ENCODE peak calls at places on chromosomes 5 and 9, in nine cellular contexts. K is cardiac fibroblast; P is ascending aorta; T is breast epithelium; I is IMR-90; S is CD8-positive, alpha-beta T cell; M is body of pancreas; D is thoracic aorta; H is lung. C is an unnamed sample.

GRCh38 chr9:32742296-32742695 is 41.0 kb upstream of the TMEM215 start:
- DNase-seq in H (no peak), T (no peak), D (no peak), P (no peak), S (no peak), K (no peak), M (no peak), I (peak), C (no peak)

GRCh38 chr5:137617806-137618205 is 118.1 kb downstream of the KLHL3 start:
- DNase-seq in T (no peak), H (no peak), M (no peak), P (peak), S (no peak), K (peak), D (no peak), I (peak), C (no peak)

GRCh38 chr9:16154570-16155078 is 601.8 kb downstream of the CCDC171 start:
- DNase-seq in I (no peak), H (no peak), D (no peak), T (no peak), M (peak), P (peak), K (no peak), S (peak), C (peak)

GRCh38 chr9:113502427-113503008 is 39.0 kb downstream of the RGS3 start:
- DNase-seq in P (no peak), S (no peak), T (no peak), D (no peak), K (no peak), I (no peak), H (no peak), M (no peak), C (no peak)

GRCh38 chr5:79578876-79579275 is 33.4 kb upstream of the TENT2 start:
- DNase-seq in D (no peak), M (no peak), S (no peak), I (no peak), T (no peak), P (no peak), K (no peak), H (no peak), C (no peak)

GRCh38 chr9:115673599-115673998 is 480.0 kb upstream of the PAPPA start:
- DNase-seq in T (no peak), M (no peak), K (peak), S (no peak), H (no peak), D (no peak), P (no peak), I (peak), C (no peak)

GRCh38 chr5:128339585-128339984 is 198.5 kb downstream of the FBN2 start:
- DNase-seq in K (no peak), S (no peak), P (no peak), H (no peak), D (no peak), M (no peak), T (no peak), I (no peak), C (no peak)

GRCh38 chr5:111699976-111700375 is 57.0 kb downstream of the NREP start:
- DNase-seq in T (no peak), M (peak), I (no peak), K (no peak), P (no peak), H (no peak), D (no peak), S (no peak), C (no peak)

GRCh38 chr9:127397722-127398647 is 1.0 kb downstream of the SLC2A8 start:
- DNase-seq in I (peak), K (peak), D (no peak), P (peak), S (peak), T (no peak), H (no peak), M (peak), C (peak)

GRCh38 chr9:89805726-89806125 is 200.9 kb downstream of the GADD45G start:
- DNase-seq in M (no peak), I (no peak), T (no peak), H (no peak), K (no peak), P (peak), S (no peak), D (no peak), C (no peak)

GRCh38 chr5:10246761-10247160 is 2.9 kb downstream of the ATPSCKMT start:
- DNase-seq in K (no peak), M (no peak), T (no peak), S (no peak), D (no peak), H (no peak), I (no peak), P (no peak), C (no peak)

GRCh38 chr5:136457390-136458094 is 92.2 kb upstream of the TRPC7 start:
- DNase-seq in I (no peak), P (no peak), D (no peak), H (no peak), T (no peak), M (peak), S (no peak), K (no peak), C (no peak)

GRCh38 chr9:123329329-123329955 is 26.6 kb upstream of the CRB2 start:
- DNase-seq in K (no peak), H (peak), T (peak), S (no peak), M (peak), D (no peak), P (no peak), I (no peak), C (no peak)

GRCh38 chr5:122434120-122434519 is 122.1 kb downstream of the SNCAIP start:
- DNase-seq in P (no peak), D (no peak), M (no peak), S (no peak), I (no peak), K (no peak), H (no peak), T (no peak), C (no peak)

GRCh38 chr9:106866243-106866642 is 3.3 kb downstream of the ZNF462 start:
- DNase-seq in K (no peak), M (no peak), D (no peak), T (no peak), I (no peak), S (no peak), P (no peak), H (no peak), C (no peak)

GRCh38 chr5:74016373-74016772 is 390.4 kb downstream of the ARHGEF28 start:
- DNase-seq in I (no peak), M (no peak), K (no peak), H (no peak), D (no peak), S (no peak), T (no peak), P (no peak), C (peak)

GRCh38 chr5:124700930-124701458 is 45.4 kb downstream of the ZNF608 start:
- DNase-seq in M (no peak), H (no peak), T (peak), S (no peak), I (no peak), K (no peak), D (no peak), P (no peak), C (no peak)

GRCh38 chr9:105449081-105449480 is 1.2 kb downstream of the FSD1L start:
- DNase-seq in T (no peak), I (peak), D (no peak), P (no peak), K (no peak), S (no peak), M (no peak), H (no peak), C (no peak)

GRCh38 chr9:105447386-105447813 is 434 bp upstream of the FSD1L start:
- DNase-seq in H (no peak), S (no peak), D (no peak), P (no peak), M (no peak), T (no peak), K (no peak), I (no peak), C (no peak)

GRCh38 chr9:105445203-105445881 is 2.5 kb upstream of the FSD1L start:
- DNase-seq in P (no peak), M (no peak), D (no peak), S (no peak), K (no peak), H (no peak), T (no peak), I (peak), C (no peak)

GRCh38 chr9:105444130-105444529 is 3.7 kb upstream of the FSD1L start:
- DNase-seq in P (no peak), S (no peak), K (no peak), D (no peak), H (no peak), M (no peak), I (peak), T (no peak), C (no peak)

GRCh38 chr9:105447814-105448812 is at the start of gene FSD1L:
- DNase-seq in P (peak), T (peak), H (peak), S (peak), D (peak), K (peak), I (peak), M (peak), C (peak)
- TF ChIP-seq CTCF in P (peak), T (no peak), H (peak), S (no peak), D (no peak), K (peak), I (peak), M (peak), C (peak)

DNA sequence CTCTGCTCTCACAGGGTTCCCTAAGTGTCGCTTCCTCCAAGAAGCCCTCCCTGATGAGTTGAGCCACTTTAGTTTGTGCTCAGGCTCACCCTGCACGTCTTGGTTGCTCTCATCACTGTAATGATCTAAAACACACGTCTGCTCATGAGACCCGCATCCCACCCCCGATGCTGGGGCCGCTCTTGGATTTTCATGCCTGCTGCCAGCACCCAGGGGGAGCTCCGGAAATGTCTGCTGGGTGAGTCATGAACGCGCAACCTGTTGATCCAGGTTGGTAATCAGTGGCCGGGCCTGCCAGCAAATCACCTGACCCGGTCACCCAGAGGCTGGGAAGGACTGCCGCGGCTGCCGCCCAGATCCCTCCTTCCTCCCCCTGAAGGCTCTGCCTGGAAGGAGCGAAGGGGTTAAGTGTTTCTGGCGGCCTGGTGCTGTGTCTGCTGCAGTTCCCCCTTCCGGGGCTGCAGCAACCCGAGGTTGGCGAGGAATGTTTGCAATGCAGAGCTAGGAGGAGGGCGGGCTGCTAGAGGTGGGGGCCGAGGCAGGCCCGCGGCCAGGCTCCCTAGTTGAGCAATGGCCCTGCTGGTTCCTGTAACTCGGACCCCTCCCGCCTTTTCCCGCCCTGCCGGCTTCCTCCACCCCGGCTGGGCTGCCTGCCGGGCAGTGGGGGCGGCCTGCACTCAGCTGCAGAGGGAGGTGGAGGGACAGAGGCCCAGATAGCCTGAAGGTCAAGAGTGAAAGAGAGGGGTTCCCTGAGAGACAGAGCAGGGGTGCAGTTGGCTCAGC is 156.1 kb upstream of the IER5L start:
- DNase-seq in K (peak), S (peak), M (peak), P (peak), D (peak), T (peak), H (peak), I (peak), C (no peak)
- TF ChIP-seq CTCF in K (no peak), S (no peak), M (peak), P (no peak), D (no peak), T (no peak), H (no peak), I (peak), C (no peak)

DNA sequence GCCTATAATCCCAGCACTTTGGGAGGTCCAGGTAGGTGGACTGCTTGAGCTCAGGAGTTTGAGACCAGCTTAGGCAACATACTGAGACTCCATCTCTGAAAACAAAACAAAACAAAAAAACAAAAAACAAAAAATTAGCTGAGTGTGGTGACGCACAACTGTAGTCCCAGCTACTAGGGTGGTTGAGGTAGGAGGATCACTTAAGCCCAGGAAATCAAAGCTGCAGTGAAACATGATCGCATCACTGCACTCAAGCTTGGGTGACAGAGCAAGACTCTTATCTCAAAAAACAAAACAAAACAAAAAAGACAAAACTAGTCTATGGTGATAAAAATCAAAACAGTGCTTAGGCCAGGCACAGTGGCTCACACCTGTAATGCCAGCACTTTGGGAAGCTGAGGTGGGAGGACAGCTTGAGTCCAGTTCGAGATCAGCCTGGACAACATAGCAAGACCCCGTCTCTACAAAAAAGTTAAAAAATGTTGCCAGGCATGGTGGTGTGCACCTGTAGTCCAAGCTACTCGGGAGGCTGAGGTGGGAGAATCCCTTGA is 28.8 kb downstream of the FBXO10 start:
- DNase-seq in M (no peak), P (no peak), S (no peak), I (no peak), D (no peak), T (no peak), H (no peak), K (no peak), C (no peak)
- TF ChIP-seq CTCF in M (no peak), P (no peak), S (no peak), I (no peak), D (no peak), T (no peak), H (no peak), K (no peak), C (no peak)

GRCh38 chr5:60395712-60396329 is 304.1 kb downstream of the DEPDC1B start:
- DNase-seq in T (no peak), I (no peak), K (no peak), D (no peak), M (no peak), H (no peak), S (no peak), P (no peak), C (no peak)
- TF ChIP-seq CTCF in T (no peak), I (peak), K (no peak), D (no peak), M (no peak), H (no peak), S (no peak), P (no peak), C (no peak)

GRCh38 chr5:150573867-150574817 is 66.2 kb downstream of the NDST1 start:
- DNase-seq in K (no peak), P (peak), H (no peak), I (no peak), D (no peak), S (no peak), M (no peak), T (no peak), C (no peak)
- TF ChIP-seq CTCF in K (peak), P (no peak), H (no peak), I (peak), D (no peak), S (no peak), M (no peak), T (no peak), C (no peak)

GRCh38 chr9:129362287-129363098 is 184.4 kb upstream of the IER5L start:
- DNase-seq in D (no peak), I (no peak), K (no peak), H (no peak), T (peak), M (peak), P (no peak), S (no peak), C (peak)
- TF ChIP-seq CTCF in D (no peak), I (no peak), K (no peak), H (no peak), T (no peak), M (peak), P (no peak), S (no peak), C (no peak)

GRCh38 chr9:87497080-87497603 is 525 bp upstream of the DAPK1 start:
- DNase-seq in H (no peak), K (no peak), D (no peak), P (no peak), S (no peak), I (no peak), M (no peak), T (no peak), C (no peak)

GRCh38 chr9:87497604-87498045 is at the start of gene DAPK1:
- DNase-seq in I (no peak), D (no peak), K (peak), H (peak), P (no peak), S (no peak), T (no peak), M (peak), C (peak)

GRCh38 chr9:87499455-87500015 is 1.9 kb downstream of the DAPK1 start:
- DNase-seq in D (no peak), I (no peak), H (no peak), S (no peak), P (no peak), T (no peak), K (no peak), M (no peak), C (peak)

GRCh38 chr9:87498816-87499454 is 1.3 kb downstream of the DAPK1 start:
- DNase-seq in P (no peak), H (no peak), D (no peak), K (no peak), I (no peak), M (no peak), T (no peak), S (no peak), C (no peak)

GRCh38 chr9:87498046-87498815 is 564 bp downstream of the DAPK1 start:
- DNase-seq in H (peak), S (no peak), P (no peak), M (peak), T (no peak), K (peak), D (no peak), I (no peak), C (peak)
- TF ChIP-seq CTCF in H (no peak), S (no peak), P (no peak), M (peak), T (no peak), K (peak), D (no peak), I (no peak), C (no peak)

GRCh38 chr5:108521011-108521700 is 139.3 kb upstream of the FBXL17 start:
- DNase-seq in D (no peak), H (no peak), M (no peak), I (no peak), S (no peak), T (no peak), P (no peak), K (no peak), C (peak)

GRCh38 chr5:108524564-108524963 is 142.7 kb upstream of the FBXL17 start:
- DNase-seq in S (no peak), K (no peak), T (no peak), P (no peak), I (no peak), D (no peak), M (no peak), H (no peak), C (no peak)

GRCh38 chr5:108523360-108523759 is 141.5 kb upstream of the FBXL17 start:
- DNase-seq in P (no peak), S (no peak), K (no peak), M (no peak), I (no peak), T (no peak), D (no peak), H (no peak), C (peak)

GRCh38 chr5:108516771-108517170 is 134.9 kb upstream of the FBXL17 start:
- DNase-seq in M (no peak), I (no peak), T (no peak), P (no peak), D (no peak), H (no peak), S (no peak), K (no peak), C (no peak)

GRCh38 chr5:108521841-108522506 is 140.1 kb upstream of the FBXL17 start:
- DNase-seq in D (no peak), M (no peak), T (no peak), H (no peak), P (no peak), I (peak), S (no peak), K (peak), C (peak)
- TF ChIP-seq CTCF in D (peak), M (peak), T (peak), H (peak), P (peak), I (peak), S (peak), K (peak), C (peak)

GRCh38 chr9:98241357-98242104 is 13.9 kb downstream of the TBC1D2 start:
- DNase-seq in T (no peak), K (no peak), M (no peak), D (no peak), I (no peak), P (no peak), H (no peak), S (no peak), C (no peak)
- TF ChIP-seq CTCF in T (no peak), K (no peak), M (no peak), D (no peak), I (no peak), P (no peak), H (no peak), S (no peak), C (no peak)

GRCh38 chr9:4117835-4118610 is 181.8 kb downstream of the GLIS3 start:
- DNase-seq in M (no peak), D (no peak), H (no peak), T (no peak), P (no peak), I (no peak), S (no peak), K (no peak), C (peak)
- TF ChIP-seq CTCF in M (no peak), D (peak), H (peak), T (peak), P (peak), I (no peak), S (peak), K (peak), C (peak)

C was measured in GM10248.